ENCODE peak calls at places on chromosomes 13 and 19, in eight cellular contexts. X is HepG2, M is A549, G is HL-60, D is Panc1, Q is GM12878, Y is HCT116, S is SK-N-SH. U is an unnamed sample.

GRCh38 chr19:18736415-18737336 is 53.2 kb downstream of the CRTC1 start:
- DNase-seq in X (no peak), M (no peak), G (no peak), D (no peak), Q (no peak), Y (no peak), S (peak; percentile 81), U (no peak)

GRCh38 chr13:113981611-113982295 is 7.9 kb upstream of the C13orf46 start:
- DNase-seq in X (no peak), M (no peak), G (no peak), D (no peak), Q (no peak), Y (no peak), S (no peak), U (no peak)

GRCh38 chr13:47897411-47898050 is 103.5 kb downstream of the SUCLA2 start:
- DNase-seq in X (peak; percentile 52), M (no peak), G (no peak), D (no peak), Q (no peak), Y (no peak), S (no peak), U (peak; percentile 69)

GRCh38 chr13:108915095-108915633 is 285.8 kb downstream of the MYO16 start:
- DNase-seq in X (peak; percentile 24), M (peak; percentile 49), G (no peak), D (no peak), Q (no peak), Y (no peak), S (peak; percentile 41), U (peak; percentile 39)

GRCh38 chr19:3184847-3185481 is 766 bp upstream of the NCLN start:
- DNase-seq in X (no peak), M (no peak), G (no peak), D (no peak), Q (no peak), Y (no peak), S (peak; percentile 78), U (peak; percentile 82)

GRCh38 chr13:32824061-32824460 is 192.2 kb upstream of the KL start:
- DNase-seq in X (no peak), M (no peak), G (no peak), D (no peak), Q (no peak), Y (no peak), S (no peak), U (no peak)

GRCh38 chr19:8612807-8613171 is 2.3 kb upstream of the ADAMTS10 start:
- DNase-seq in X (no peak), M (no peak), G (no peak), D (no peak), Q (no peak), Y (no peak), S (no peak), U (no peak)

GRCh38 chr19:10085641-10086031 is 481 bp upstream of the SHFL start:
- DNase-seq in X (no peak), M (no peak), G (no peak), D (no peak), Q (no peak), Y (no peak), S (no peak), U (peak; percentile 29)

GRCh38 chr19:35267818-35268545 is 780 bp upstream of the USF2 start:
- DNase-seq in X (no peak), M (peak; percentile 87), G (no peak), D (no peak), Q (no peak), Y (peak; percentile 24), S (peak; percentile 99), U (peak; percentile 82)

GRCh38 chr13:32940601-32941000 is 75.6 kb upstream of the KL start:
- DNase-seq in X (no peak), M (no peak), G (no peak), D (no peak), Q (no peak), Y (no peak), S (peak; percentile 60), U (no peak)

DNA sequence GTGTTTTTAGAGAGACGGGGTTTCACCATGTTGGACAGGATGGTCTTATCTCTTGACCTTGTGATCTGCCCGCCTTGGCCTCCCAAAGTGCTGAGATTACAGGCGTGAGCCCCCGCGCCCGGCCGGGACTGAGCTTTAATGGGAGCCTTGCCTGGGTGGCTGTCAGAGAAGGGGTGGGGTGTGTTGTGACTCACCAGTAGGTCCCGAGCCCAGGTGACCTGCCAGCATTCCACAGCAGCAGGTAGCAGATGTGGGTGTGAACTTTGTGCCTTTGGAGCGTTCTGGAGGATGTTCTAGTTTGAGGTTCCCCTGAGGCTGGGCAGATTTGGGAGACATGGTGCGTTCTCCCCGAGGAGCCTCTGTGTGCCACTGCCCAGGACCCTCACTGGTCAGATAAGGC is 7.1 kb upstream of the EPN1 start:
- DNase-seq in X (no peak), M (no peak), G (no peak), D (no peak), Q (no peak), Y (no peak), S (no peak), U (no peak)
- H3K27ac ChIP-seq in X (no peak overlapping the region), M (no peak overlapping the region), G (no peak overlapping the region), D (peak overlapping the region; percentile 96), Q (no peak overlapping the region), Y (no peak overlapping the region), S (no peak overlapping the region), U (peak overlapping the region; percentile 79)

GRCh38 chr13:49494645-49495044 is 1.1 kb upstream of the PHF11 start:
- DNase-seq in X (no peak), M (no peak), G (no peak), D (no peak), Q (no peak), Y (no peak), S (no peak), U (no peak)

GRCh38 chr13:49499889-49500660 is 4.3 kb downstream of the PHF11 start:
- DNase-seq in X (no peak), M (no peak), G (no peak), D (no peak), Q (no peak), Y (no peak), S (no peak), U (no peak)

GRCh38 chr13:49498211-49498610 is 2.5 kb downstream of the PHF11 start:
- DNase-seq in X (no peak), M (no peak), G (no peak), D (no peak), Q (no peak), Y (no peak), S (no peak), U (no peak)

GRCh38 chr13:49495783-49496762 is at the start of gene PHF11:
- DNase-seq in X (peak; percentile 63), M (peak; percentile 56), G (peak; percentile 38), D (no peak), Q (peak; percentile 65), Y (no peak), S (peak; percentile 57), U (peak; percentile 78)

GRCh38 chr13:49497272-49497671 is 1.5 kb downstream of the PHF11 start:
- DNase-seq in X (no peak), M (no peak), G (no peak), D (no peak), Q (no peak), Y (no peak), S (no peak), U (no peak)
- TF ChIP-seq REST in X (no peak), M (no peak), G (no peak), D (no peak), Q (no peak), Y (no peak), S (no peak), U (no peak)

GRCh38 chr19:42102877-42103276 is 26.9 kb downstream of the ZNF574 start:
- DNase-seq in X (no peak), M (no peak), G (no peak), D (no peak), Q (no peak), Y (no peak), S (no peak), U (no peak)

GRCh38 chr19:42096255-42096837 is 20.4 kb downstream of the ZNF574 start:
- DNase-seq in X (no peak), M (no peak), G (no peak), D (no peak), Q (no peak), Y (no peak), S (no peak), U (peak; percentile 51)

GRCh38 chr19:42097461-42097860 is 21.5 kb downstream of the ZNF574 start:
- DNase-seq in X (no peak), M (no peak), G (no peak), D (no peak), Q (no peak), Y (no peak), S (no peak), U (no peak)

GRCh38 chr19:42098781-42099180 is 22.8 kb downstream of the ZNF574 start:
- DNase-seq in X (no peak), M (no peak), G (no peak), D (no peak), Q (no peak), Y (no peak), S (no peak), U (no peak)

GRCh38 chr19:42099336-42099925 is 23.5 kb downstream of the ZNF574 start:
- DNase-seq in X (no peak), M (no peak), G (no peak), D (no peak), Q (no peak), Y (no peak), S (no peak), U (no peak)
- H3K27ac ChIP-seq in X (no peak overlapping the region), M (no peak overlapping the region), G (no peak overlapping the region), D (no peak overlapping the region), Q (no peak overlapping the region), Y (peak overlapping the region; percentile 13), S (no peak overlapping the region), U (no peak overlapping the region)

GRCh38 chr13:100513171-100513570 is 75.4 kb downstream of the GGACT start:
- DNase-seq in X (no peak), M (no peak), G (no peak), D (no peak), Q (no peak), Y (no peak), S (no peak), U (no peak)
- TF ChIP-seq REST in X (no peak), M (no peak), G (no peak), D (no peak), Q (no peak), Y (no peak), S (no peak), U (no peak)

DNA sequence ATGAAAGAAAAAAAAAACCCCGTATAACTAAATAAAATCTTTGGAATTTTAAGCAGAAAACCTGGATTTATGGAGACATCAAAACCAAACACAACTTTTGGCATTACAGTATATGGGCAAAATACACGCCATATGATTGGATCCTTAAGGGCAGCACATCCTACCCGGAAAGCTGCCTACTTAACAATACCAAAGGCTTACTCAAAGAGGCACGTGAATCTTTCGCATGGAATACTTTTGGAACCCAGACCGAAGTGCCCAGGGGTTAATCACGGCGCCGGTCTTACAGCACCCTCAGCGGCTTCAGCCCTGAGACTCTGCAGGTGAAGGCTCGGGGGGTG is 385 bp downstream of the CCDC169 start:
- DNase-seq in X (no peak), M (peak; percentile 24), G (peak; percentile 24), D (no peak), Q (no peak), Y (no peak), S (no peak), U (no peak)
- H3K27ac ChIP-seq in X (no peak overlapping the region), M (peak overlapping the region; percentile 87), G (peak overlapping the region; percentile 71), D (peak overlapping the region; percentile 74), Q (no peak overlapping the region), Y (no peak overlapping the region), S (no peak overlapping the region), U (peak overlapping the region; percentile 98)

U was measured in GM23338.